ENCODE peak calls at places on chromosomes 7 and 10, in five cellular contexts. B is astrocyte of the spinal cord, A is coronary artery, U is neural progenitor cell, D is fibroblast of the aortic adventitia. O is an unnamed sample.

GRCh38 chr7:10022957-10023356 is 950.7 kb upstream of the PHF14 start:
- DNase-seq in A (no peak), B (peak; percentile 1), U (peak; percentile 62), D (no peak), O (no peak)

GRCh38 chr7:138662066-138663061 is 38.8 kb downstream of the SVOPL start:
- DNase-seq in B (no peak), U (no peak), A (no peak), D (no peak), O (no peak)

GRCh38 chr7:129017933-129018538 is 36.9 kb downstream of the TNPO3 start:
- DNase-seq in A (no peak), B (no peak), D (no peak), U (no peak), O (no peak)

GRCh38 chr10:44180321-44181154 is 204.4 kb downstream of the CXCL12 start:
- DNase-seq in D (peak; percentile 64), U (no peak), B (peak; percentile 91), A (no peak), O (peak; percentile 68)

GRCh38 chr10:123885406-123886164 is 6.0 kb downstream of the CPXM2 start:
- DNase-seq in U (no peak), A (peak; percentile 88), B (no peak), D (peak; percentile 82), O (no peak)

GRCh38 chr7:150755473-150756099 is 18.4 kb downstream of the GIMAP5 start:
- DNase-seq in D (no peak), U (no peak), B (no peak), A (no peak), O (no peak)

GRCh38 chr10:6607778-6608177 is 27.7 kb upstream of the PRKCQ start:
- DNase-seq in A (no peak), B (no peak), U (no peak), D (no peak), O (no peak)

GRCh38 chr10:78756604-78757442 is 311.9 kb upstream of the ZMIZ1 start:
- DNase-seq in A (peak; percentile 91), D (peak; percentile 96), B (peak; percentile 94), U (peak; percentile 44), O (peak; percentile 93)

GRCh38 chr10:97256356-97256755 is 36.1 kb downstream of the ARHGAP19 start:
- DNase-seq in B (no peak), U (no peak), A (no peak), D (no peak), O (no peak)

GRCh38 chr7:41878331-41879112 is 175.6 kb upstream of the INHBA start:
- DNase-seq in A (no peak), U (no peak), B (no peak), D (peak; percentile 33), O (no peak)

GRCh38 chr10:129963831-129964501 is at the start of gene EBF3:
- DNase-seq in A (peak; percentile 88), B (no peak), U (peak; percentile 96), D (peak; percentile 88), O (no peak)

GRCh38 chr10:55400075-55400474 is 599.0 kb upstream of the PCDH15 start:
- DNase-seq in A (no peak), U (no peak), D (no peak), B (no peak), O (no peak)

GRCh38 chr7:79734158-79734557 is 280.7 kb upstream of the MAGI2 start:
- DNase-seq in U (no peak), B (peak; percentile 5), D (no peak), A (no peak), O (no peak)

GRCh38 chr7:44269943-44270493 is 55.4 kb downstream of the CAMK2B start:
- DNase-seq in U (no peak), A (no peak), D (no peak), B (no peak), O (no peak)

GRCh38 chr7:101537935-101538595 is 91.0 kb downstream of the MYL10 start:
- DNase-seq in B (no peak), U (no peak), A (no peak), D (no peak), O (no peak)

GRCh38 chr7:77710861-77711260 is 14.6 kb downstream of the RSBN1L start:
- DNase-seq in B (no peak), U (no peak), D (no peak), A (no peak), O (no peak)

GRCh38 chr10:15735766-15736165 is 16.0 kb upstream of the ITGA8 start:
- DNase-seq in D (peak; percentile 38), A (no peak), B (no peak), U (peak; percentile 15), O (no peak)

GRCh38 chr7:77866791-77867190 is 68.2 kb downstream of the PHTF2 start:
- DNase-seq in U (no peak), B (peak; percentile 35), D (peak; percentile 52), A (no peak), O (peak; percentile 25)

GRCh38 chr10:69215405-69216176 is 4.5 kb upstream of the HKDC1 start:
- DNase-seq in U (no peak), B (no peak), A (no peak), D (no peak), O (no peak)

GRCh38 chr7:99392659-99393362 is 15.6 kb downstream of the PDAP1 start:
- DNase-seq in A (no peak), D (no peak), B (peak; percentile 69), U (peak; percentile 90), O (no peak)

GRCh38 chr10:129332476-129332875 is 134.6 kb upstream of the MGMT start:
- DNase-seq in A (no peak), B (no peak), D (no peak), U (peak; percentile 75), O (no peak)

GRCh38 chr7:120990468-120991118 is 2.1 kb downstream of the CPED1 start:
- DNase-seq in A (no peak), B (peak; percentile 36), U (no peak), D (peak; percentile 55), O (no peak)

GRCh38 chr7:120993011-120993574 is 4.6 kb downstream of the CPED1 start:
- DNase-seq in D (no peak), U (no peak), A (no peak), B (peak; percentile 16), O (no peak)

GRCh38 chr7:120991133-120991532 is 2.6 kb downstream of the CPED1 start:
- DNase-seq in U (no peak), B (no peak), D (no peak), A (no peak), O (no peak)

GRCh38 chr7:120992272-120993010 is 3.9 kb downstream of the CPED1 start:
- DNase-seq in U (no peak), D (no peak), A (no peak), B (peak; percentile 5), O (no peak)

DNA sequence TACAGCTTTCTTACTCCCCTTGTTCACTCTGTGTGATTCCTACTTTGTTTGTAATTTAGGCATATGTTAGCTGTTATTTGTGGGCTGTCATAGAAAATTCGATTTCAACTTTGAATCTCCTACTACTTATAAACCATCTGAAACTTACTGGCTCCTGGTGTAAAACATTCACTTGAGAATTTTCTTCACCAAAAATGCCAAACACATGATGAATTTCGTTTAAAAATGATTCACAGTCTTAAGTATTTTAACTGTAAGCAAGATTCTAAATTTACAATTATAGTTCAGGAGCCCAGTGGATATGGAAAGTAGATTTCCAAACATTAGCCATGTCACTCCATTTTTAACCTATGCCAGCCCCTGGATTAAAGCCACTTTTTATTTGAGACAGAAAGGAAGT is 3.1 kb downstream of the CPED1 start:
- DNase-seq in A (no peak), B (peak; percentile 69), D (peak; percentile 78), U (no peak), O (no peak)
- H3K4me3 ChIP-seq in A (peak overlapping the region; percentile 83), B (peak overlapping the region; percentile 58), D (peak overlapping the region; percentile 79), U (no peak overlapping the region), O (peak overlapping the region; percentile 53)

GRCh38 chr7:46809886-46810285 is 772.0 kb downstream of the TNS3 start:
- DNase-seq in B (no peak), A (no peak), U (no peak), D (no peak), O (no peak)

GRCh38 chr7:46812047-46812672 is 769.8 kb downstream of the TNS3 start:
- DNase-seq in A (no peak), D (peak; percentile 67), U (no peak), B (no peak), O (no peak)

GRCh38 chr7:46811529-46811928 is 770.4 kb downstream of the TNS3 start:
- DNase-seq in D (peak; percentile 95), A (no peak), B (peak; percentile 94), U (no peak), O (peak; percentile 99)

GRCh38 chr7:46810986-46811385 is 770.9 kb downstream of the TNS3 start:
- DNase-seq in B (no peak), A (no peak), D (peak; percentile 61), U (no peak), O (no peak)

DNA sequence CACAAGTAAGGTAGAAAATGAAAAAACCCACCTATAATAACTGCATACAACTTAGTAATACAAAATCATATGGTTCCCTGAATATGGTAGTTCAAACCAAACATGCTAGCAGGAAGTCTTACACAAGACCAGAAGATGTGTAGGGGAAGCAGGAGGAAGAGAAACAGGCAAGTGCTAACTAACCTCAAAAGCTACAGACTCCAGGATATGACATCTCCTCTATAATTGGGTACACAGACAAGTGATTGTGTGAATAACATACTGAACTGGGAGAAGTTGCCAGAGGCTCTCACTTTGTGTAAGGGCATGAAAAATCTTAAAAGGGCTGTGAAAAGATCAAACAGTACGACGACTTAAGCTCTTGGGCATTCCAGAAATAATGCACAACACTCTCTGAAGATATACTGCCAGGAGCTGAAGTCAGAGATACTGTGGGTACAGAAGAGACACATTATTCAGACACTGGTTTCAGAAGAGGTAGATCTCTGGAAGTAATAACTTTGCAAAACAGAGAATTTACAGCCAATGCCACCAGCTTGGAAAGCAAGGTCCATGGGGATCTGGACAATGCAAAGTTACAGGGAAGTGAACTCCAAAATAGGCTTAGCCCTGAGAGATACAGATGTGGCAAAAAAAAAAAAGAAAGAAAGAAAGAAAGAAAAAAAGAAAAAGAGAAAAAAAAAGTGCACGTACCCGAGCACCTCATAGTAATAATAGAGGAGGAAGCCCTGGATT is 767.2 kb downstream of the TNS3 start:
- DNase-seq in U (no peak), D (no peak), A (no peak), B (no peak), O (no peak)
- H3K4me3 ChIP-seq in U (no peak overlapping the region), D (no peak overlapping the region), A (no peak overlapping the region), B (no peak overlapping the region), O (no peak overlapping the region)

DNA sequence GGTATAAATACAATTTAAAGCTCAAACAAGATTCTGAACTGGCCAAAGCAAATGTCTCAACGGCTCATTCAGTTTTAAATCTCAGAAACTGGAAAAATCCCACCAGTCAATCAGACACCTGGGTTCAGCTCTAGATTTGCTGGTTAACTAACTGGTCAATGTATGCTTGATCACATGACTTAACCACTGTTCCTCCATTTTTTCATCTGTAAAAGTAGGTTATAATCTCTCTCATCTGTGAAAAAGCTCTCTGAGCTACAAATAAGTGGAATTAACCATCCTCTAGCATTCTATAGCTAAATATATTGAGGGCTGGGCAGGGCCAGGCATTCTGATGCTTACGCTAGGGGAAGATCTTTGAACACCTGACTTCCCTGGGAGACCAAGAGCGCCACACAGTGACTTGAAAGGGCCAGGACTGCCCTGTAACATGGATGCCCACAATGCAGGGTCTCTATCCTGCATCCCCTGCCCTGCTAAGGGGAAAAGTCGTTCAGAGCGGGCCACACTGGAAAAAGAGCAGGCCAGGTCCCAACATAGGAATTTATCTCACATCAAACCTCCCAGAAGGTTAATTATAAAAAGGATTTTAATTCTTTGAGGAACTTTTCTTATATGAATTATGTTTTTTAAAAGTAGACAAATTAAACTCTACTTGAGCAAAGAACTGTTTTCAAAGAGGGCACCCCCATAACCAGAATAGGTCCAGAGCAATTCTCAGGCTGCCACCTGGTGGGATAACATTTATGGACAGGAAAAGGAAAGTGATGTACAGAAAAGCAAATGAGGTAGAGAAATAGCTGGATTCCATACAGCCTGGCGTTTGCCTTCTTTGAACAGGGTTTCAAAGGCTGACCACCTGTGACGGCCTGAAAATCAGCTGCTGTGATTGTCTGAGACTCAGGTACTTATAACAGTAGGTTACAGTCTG is 1.8 kb downstream of the RP9 start:
- DNase-seq in D (peak; percentile 66), B (peak; percentile 58), U (peak; percentile 86), A (no peak), O (peak; percentile 10)
- H3K4me3 ChIP-seq in D (peak overlapping the region; percentile 82), B (peak overlapping the region; percentile 79), U (peak overlapping the region; percentile 100), A (peak overlapping the region; percentile 78), O (peak overlapping the region; percentile 77)

GRCh38 chr10:75202321-75203096 is 8.1 kb upstream of the VDAC2 start:
- DNase-seq in D (peak; percentile 77), B (peak; percentile 41), U (no peak), A (no peak), O (no peak)
- H3K4me3 ChIP-seq in D (no peak overlapping the region), B (no peak overlapping the region), U (no peak overlapping the region), A (no peak overlapping the region), O (no peak overlapping the region)